ENCODE peak calls at places on chromosomes 16 and 17, in five cellular contexts. D, X, L, R and G are unnamed samples.

GRCh38 chr17:82126479-82127314 is 28.7 kb upstream of the FASN start:
- DNase-seq in L (no peak), R (no peak), D (no peak), X (no peak), G (no peak)

GRCh38 chr17:33435716-33436301 is 142.7 kb upstream of the ASIC2 start:
- DNase-seq in L (no peak), X (no peak), R (no peak), D (no peak), G (no peak)

GRCh38 chr16:48323783-48324775 is 61.1 kb downstream of the SIAH1 start:
- DNase-seq in L (no peak), X (no peak), R (no peak), D (no peak), G (no peak)

GRCh38 chr17:6421700-6422604 is 13.0 kb downstream of the AIPL1 start:
- DNase-seq in L (peak; percentile 50), X (peak; percentile 92), D (no peak), R (peak; percentile 80), G (peak; percentile 81)

GRCh38 chr16:23420011-23420410 is 33.0 kb downstream of the COG7 start:
- DNase-seq in D (no peak), X (no peak), L (no peak), R (no peak), G (peak; percentile 92)

GRCh38 chr16:68713430-68713829 is 23.7 kb upstream of the CDH1 start:
- DNase-seq in L (no peak), X (no peak), R (no peak), D (no peak), G (no peak)

GRCh38 chr16:68064791-68065365 is 20.3 kb upstream of the NFATC3 start:
- DNase-seq in D (no peak), X (peak; percentile 82), R (peak; percentile 74), L (peak; percentile 40), G (peak; percentile 92)

GRCh38 chr17:41544497-41544896 is 16.4 kb upstream of the KRT19 start:
- DNase-seq in L (no peak), R (peak; percentile 21), D (no peak), X (no peak), G (no peak)

GRCh38 chr17:74960739-74961342 is 11.7 kb downstream of the HID1 start:
- DNase-seq in X (peak; percentile 84), L (no peak), D (no peak), R (no peak), G (peak; percentile 44)

GRCh38 chr17:63983326-63983725 is 10.6 kb upstream of the SCN4A start:
- DNase-seq in D (no peak), L (no peak), X (no peak), R (no peak), G (no peak)

GRCh38 chr16:3578610-3579551 is 1.7 kb upstream of the NLRC3 start:
- DNase-seq in D (no peak), R (no peak), X (peak; percentile 39), L (no peak), G (no peak)

GRCh38 chr17:57068222-57068658 is 16.8 kb upstream of the AKAP1 start:
- DNase-seq in X (peak; percentile 29), R (no peak), L (no peak), D (no peak), G (no peak)

GRCh38 chr17:78883090-78883532 is 19.9 kb downstream of the CEP295NL start:
- DNase-seq in R (no peak), X (no peak), L (peak; percentile 70), D (no peak), G (peak; percentile 98)

GRCh38 chr16:4612474-4612931 is 2.2 kb downstream of the UBALD1 start:
- DNase-seq in D (no peak), L (no peak), R (no peak), X (peak; percentile 86), G (no peak)
- H3K4me3 ChIP-seq in D (no peak overlapping the region), L (no peak overlapping the region), R (no peak overlapping the region), X (peak overlapping the region; percentile 86), G (no peak overlapping the region)

DNA sequence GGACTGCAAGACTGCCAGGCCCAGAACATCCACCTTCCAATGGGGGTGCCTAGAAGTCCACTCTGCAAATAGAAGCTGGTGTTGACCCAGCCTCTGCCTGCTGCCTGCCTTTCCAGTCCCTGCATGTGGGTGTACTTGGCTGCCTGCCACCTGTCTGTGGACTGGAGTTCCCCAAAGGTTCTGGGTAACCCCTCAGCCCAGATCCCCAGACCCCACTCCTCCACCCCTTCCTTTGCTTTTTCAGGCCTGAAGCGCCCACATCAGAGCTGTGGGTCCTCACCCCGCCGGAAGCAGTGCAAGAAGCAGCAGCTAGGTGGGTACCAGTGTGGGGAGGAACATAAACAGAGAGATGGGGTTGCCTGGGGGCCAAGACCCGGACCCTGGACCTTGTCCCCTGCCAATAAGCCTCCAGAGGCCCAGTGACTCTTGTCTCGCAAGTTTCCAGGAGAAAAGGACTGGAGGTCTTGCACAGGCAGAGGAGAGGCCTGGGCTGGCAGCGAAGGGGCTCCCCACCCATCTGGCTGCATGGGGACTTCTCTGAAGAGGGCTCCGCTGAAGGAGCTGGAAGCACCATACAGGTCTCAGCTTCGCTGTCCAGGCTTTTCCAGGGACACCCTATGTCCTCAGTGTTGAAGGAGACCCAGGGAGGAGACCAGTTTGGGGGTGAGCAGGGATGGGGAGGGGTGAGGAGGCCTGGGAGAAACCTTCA is 34.3 kb downstream of the NLRC5 start:
- DNase-seq in X (no peak), L (no peak), R (no peak), D (no peak), G (no peak)
- H3K4me3 ChIP-seq in X (no peak overlapping the region), L (no peak overlapping the region), R (no peak overlapping the region), D (no peak overlapping the region), G (no peak overlapping the region)

GRCh38 chr16:71852561-71852960 is 6.8 kb downstream of the ATXN1L start:
- DNase-seq in D (no peak), X (no peak), L (no peak), R (no peak), G (no peak)

GRCh38 chr16:71854369-71854948 is 8.7 kb downstream of the ATXN1L start:
- DNase-seq in D (no peak), L (no peak), R (no peak), X (no peak), G (no peak)

GRCh38 chr16:71852146-71852545 is 6.4 kb downstream of the ATXN1L start:
- DNase-seq in L (no peak), X (no peak), D (no peak), R (no peak), G (no peak)

GRCh38 chr16:71853413-71853812 is 7.6 kb downstream of the ATXN1L start:
- DNase-seq in L (no peak), X (no peak), R (no peak), D (no peak), G (no peak)

GRCh38 chr16:71851726-71852125 is 6.0 kb downstream of the ATXN1L start:
- DNase-seq in D (no peak), L (no peak), X (no peak), R (no peak), G (no peak)
- H3K4me3 ChIP-seq in D (no peak overlapping the region), L (no peak overlapping the region), X (no peak overlapping the region), R (no peak overlapping the region), G (no peak overlapping the region)

GRCh38 chr16:787978-788398 is at the start of gene RPUSD1:
- DNase-seq in X (peak; percentile 57), D (no peak), L (no peak), R (no peak), G (peak; percentile 48)

GRCh38 chr16:791131-791530 is 2.7 kb downstream of the CHTF18 start:
- DNase-seq in R (no peak), X (no peak), D (no peak), L (no peak), G (no peak)

GRCh38 chr16:788399-789126 is at the start of gene CHTF18:
- DNase-seq in D (peak; percentile 63), L (peak; percentile 90), X (peak; percentile 93), R (peak; percentile 94), G (peak; percentile 89)

GRCh38 chr16:790086-790485 is 1.7 kb downstream of the CHTF18 start:
- DNase-seq in L (no peak), D (no peak), R (no peak), X (no peak), G (no peak)

GRCh38 chr16:789451-789850 is 1.0 kb downstream of the CHTF18 start:
- DNase-seq in D (no peak), L (no peak), X (no peak), R (no peak), G (no peak)
- H3K4me3 ChIP-seq in D (peak overlapping the region; percentile 84), L (no peak overlapping the region), X (peak overlapping the region; percentile 83), R (no peak overlapping the region), G (peak overlapping the region; percentile 100)

GRCh38 chr16:1152123-1152638 is 725 bp upstream of the CACNA1H start:
- DNase-seq in X (peak; percentile 67), D (no peak), R (no peak), L (no peak), G (no peak)
- H3K4me3 ChIP-seq in X (peak overlapping the region; percentile 63), D (peak overlapping the region; percentile 34), R (no peak overlapping the region), L (peak overlapping the region; percentile 56), G (no peak overlapping the region)

DNA sequence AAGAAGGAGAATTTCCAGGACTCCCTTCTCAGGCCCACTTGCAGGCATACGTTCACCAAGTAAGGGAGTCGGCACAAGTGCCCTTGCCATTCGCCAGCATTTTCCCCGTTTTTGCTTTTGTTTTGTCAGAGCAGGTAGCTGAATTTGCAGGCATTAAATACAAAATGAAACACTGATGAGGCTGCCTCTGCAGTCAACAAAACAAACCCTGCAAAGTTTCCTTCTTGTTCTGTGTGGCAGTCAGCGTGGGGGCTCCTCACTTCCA is 7.8 kb downstream of the GLOD4 start:
- DNase-seq in L (no peak), R (no peak), D (no peak), X (no peak), G (no peak)
- H3K4me3 ChIP-seq in L (no peak overlapping the region), R (no peak overlapping the region), D (no peak overlapping the region), X (no peak overlapping the region), G (no peak overlapping the region)

GRCh38 chr17:48574523-48575065 is 3.6 kb downstream of the HOXB4 start:
- DNase-seq in X (no peak), R (no peak), D (no peak), L (no peak), G (no peak)
- H3K4me3 ChIP-seq in X (peak overlapping the region; percentile 21), R (no peak overlapping the region), D (peak overlapping the region; percentile 14), L (no peak overlapping the region), G (no peak overlapping the region)